ENCODE peak calls at places on chromosomes 11 and 22, in nine cellular contexts. X is activated naive CD4-positive, alpha-beta T cell; Z is stimulated activated CD4-positive, alpha-beta T cell treated with anti-CD3 and anti-CD28 coated beads, Interleukin-2, amount 100 ng/mL, for 48 hours; S is adipocyte; F is progenitor cell of endocrine pancreas; H is T1000; N is testis; J is memory B cell; Q is NCI-H1092 treated with DMSO at 0.1 percent for 48 hours. R is an unnamed sample.

GRCh38 chr11:2574553-2575535 is 125.0 kb downstream of the KCNQ1OT1 start:
- DNase-seq in X (no peak), N (peak; percentile 61), S (no peak), F (no peak), Z (no peak), J (no peak), Q (peak; percentile 68), H (no peak), R (peak; percentile 67)

GRCh38 chr11:130217632-130218031 is 58.0 kb downstream of the ST14 start:
- DNase-seq in S (no peak), N (peak; percentile 80), J (no peak), Q (no peak), F (no peak), X (no peak), Z (no peak), H (no peak), R (no peak)

GRCh38 chr22:17781319-17782031 is 7.2 kb upstream of the BID start:
- DNase-seq in J (peak; percentile 32), Z (no peak), N (no peak), S (peak; percentile 90), F (no peak), H (peak; percentile 59), Q (peak; percentile 45), X (peak; percentile 16), R (no peak)

GRCh38 chr11:86816251-86816726 is 15.9 kb downstream of the PRSS23 start:
- DNase-seq in S (no peak), H (no peak), Q (no peak), F (no peak), J (no peak), N (no peak), Z (no peak), X (no peak), R (no peak)

GRCh38 chr22:32996702-32997101 is 61.5 kb downstream of the SYN3 start:
- DNase-seq in Q (no peak), H (no peak), S (peak; percentile 71), F (no peak), N (peak; percentile 34), Z (no peak), J (no peak), X (no peak), R (no peak)

GRCh38 chr11:82771781-82772180 is 38.1 kb upstream of the FAM181B start:
- DNase-seq in Z (no peak), J (no peak), F (no peak), H (no peak), X (no peak), S (no peak), N (no peak), Q (no peak), R (no peak)

GRCh38 chr11:66112640-66113098 is 42.6 kb downstream of the PACS1 start:
- DNase-seq in Z (no peak), H (no peak), N (no peak), J (no peak), S (peak; percentile 60), F (no peak), X (no peak), Q (no peak), R (no peak)

GRCh38 chr22:26847046-26847445 is 189.7 kb downstream of the MIAT start:
- DNase-seq in Q (no peak), Z (no peak), X (no peak), J (no peak), F (no peak), N (no peak), H (no peak), S (no peak), R (no peak)

GRCh38 chr11:70313945-70314344 is 43.5 kb downstream of the PPFIA1 start:
- DNase-seq in Z (no peak), X (no peak), F (no peak), Q (no peak), S (no peak), J (no peak), N (no peak), H (no peak), R (no peak)

GRCh38 chr11:12284321-12285050 is 92.9 kb upstream of the PARVA start:
- DNase-seq in F (no peak), Q (no peak), H (no peak), Z (no peak), X (no peak), S (peak; percentile 67), J (no peak), N (peak; percentile 15), R (no peak)

GRCh38 chr22:37741312-37741795 is 44.5 kb downstream of the TRIOBP start:
- DNase-seq in Z (no peak), H (no peak), F (no peak), X (no peak), N (peak; percentile 81), S (peak; percentile 97), Q (peak; percentile 59), J (no peak), R (no peak)

GRCh38 chr11:22466809-22467208 is 128.6 kb downstream of the SLC17A6 start:
- DNase-seq in F (no peak), H (no peak), J (no peak), Q (no peak), X (no peak), S (peak; percentile 98), Z (no peak), N (no peak), R (no peak)

GRCh38 chr11:124174001-124174400 is 9.1 kb upstream of the OR10D3 start:
- DNase-seq in Z (no peak), N (no peak), J (no peak), S (peak; percentile 93), F (no peak), Q (peak; percentile 93), H (no peak), X (no peak), R (peak; percentile 2)

GRCh38 chr22:44305455-44305854 is 7.3 kb downstream of the SHISAL1 start:
- DNase-seq in H (no peak), Q (no peak), J (no peak), F (no peak), N (no peak), Z (no peak), S (no peak), X (no peak), R (no peak)

GRCh38 chr11:34745209-34745608 is 124.3 kb downstream of the EHF start:
- DNase-seq in Z (no peak), S (no peak), X (no peak), N (peak; percentile 25), J (no peak), Q (peak; percentile 55), H (no peak), F (no peak), R (peak; percentile 51)

GRCh38 chr11:35035894-35036408 is 103.0 kb upstream of the CD44 start:
- DNase-seq in F (no peak), H (peak; percentile 69), S (peak; percentile 79), X (no peak), J (no peak), Z (no peak), Q (no peak), N (no peak), R (no peak)

GRCh38 chr22:24503137-24503850 is 8.2 kb downstream of the UPB1 start:
- DNase-seq in J (peak; percentile 80), S (peak; percentile 71), H (peak; percentile 32), Z (peak; percentile 59), N (peak; percentile 73), X (peak; percentile 41), Q (peak; percentile 24), F (no peak), R (peak; percentile 25)

GRCh38 chr11:111978028-111978771 is 41.1 kb downstream of the DIXDC1 start:
- DNase-seq in H (peak; percentile 14), Q (peak; percentile 51), Z (no peak), J (no peak), X (no peak), N (peak; percentile 83), F (no peak), S (peak; percentile 92), R (peak; percentile 45)

GRCh38 chr22:30889268-30889995 is 79.1 kb downstream of the MORC2 start:
- DNase-seq in S (no peak), H (no peak), F (no peak), J (no peak), Q (no peak), X (no peak), Z (no peak), N (no peak), R (no peak)

GRCh38 chr11:13304655-13305340 is 27.2 kb downstream of the BMAL1 start:
- DNase-seq in Q (no peak), S (no peak), F (no peak), N (no peak), Z (no peak), H (no peak), J (no peak), X (no peak), R (no peak)

GRCh38 chr11:74572349-74572748 is 20.0 kb upstream of the POLD3 start:
- DNase-seq in J (no peak), H (no peak), N (no peak), X (no peak), Q (no peak), S (no peak), Z (no peak), F (no peak), R (no peak)

GRCh38 chr11:66172146-66172545 is 96.3 kb upstream of the RAB1B start:
- DNase-seq in Q (no peak), N (no peak), S (peak; percentile 21), Z (peak; percentile 19), F (no peak), J (no peak), X (no peak), H (no peak), R (no peak)

GRCh38 chr11:1757861-1758610 is 5.7 kb downstream of the CTSD start:
- DNase-seq in H (no peak), J (no peak), Q (no peak), X (no peak), F (no peak), N (no peak), Z (no peak), S (no peak), R (no peak)